ENCODE peak calls at places on chromosomes 7 and 10, in five cellular contexts. J, B, Y, I and S are unnamed samples.

GRCh38 chr10:4073912-4074311 is 288.9 kb upstream of the KLF6 start:
- DNase-seq in I (no peak), J (peak; percentile 50), Y (no peak), B (no peak), S (no peak)

GRCh38 chr7:39924122-39924521 is 25.9 kb upstream of the CDK13 start:
- DNase-seq in Y (no peak), I (no peak), J (no peak), B (no peak), S (no peak)

GRCh38 chr7:66696774-66697191 is 43.8 kb upstream of the RABGEF1 start:
- DNase-seq in Y (no peak), J (no peak), I (no peak), B (no peak), S (no peak)

GRCh38 chr7:95089916-95090315 is 182.5 kb downstream of the PPP1R9A start:
- DNase-seq in B (no peak), I (no peak), J (no peak), Y (no peak), S (no peak)

GRCh38 chr7:154373951-154374350 is 321.8 kb downstream of the DPP6 start:
- DNase-seq in J (no peak), Y (no peak), I (no peak), B (no peak), S (no peak)

GRCh38 chr10:77844713-77845454 is 81.7 kb downstream of the DLG5 start:
- DNase-seq in B (peak; percentile 98), I (no peak), Y (no peak), J (no peak), S (peak; percentile 64)

GRCh38 chr10:22324893-22325271 is 4.0 kb downstream of the BMI1 start:
- DNase-seq in I (no peak), B (no peak), Y (no peak), J (no peak), S (no peak)

GRCh38 chr10:132528064-132528800 is 9.4 kb upstream of the INPP5A start:
- DNase-seq in B (no peak), I (peak; percentile 3), J (peak; percentile 8), Y (no peak), S (no peak)

GRCh38 chr10:17685227-17685840 is 41.4 kb downstream of the STAM start:
- DNase-seq in J (no peak), Y (no peak), I (no peak), B (no peak), S (no peak)

GRCh38 chr10:43904831-43905230 is 256.1 kb upstream of the ZNF32 start:
- DNase-seq in B (no peak), I (no peak), J (no peak), Y (no peak), S (no peak)

DNA sequence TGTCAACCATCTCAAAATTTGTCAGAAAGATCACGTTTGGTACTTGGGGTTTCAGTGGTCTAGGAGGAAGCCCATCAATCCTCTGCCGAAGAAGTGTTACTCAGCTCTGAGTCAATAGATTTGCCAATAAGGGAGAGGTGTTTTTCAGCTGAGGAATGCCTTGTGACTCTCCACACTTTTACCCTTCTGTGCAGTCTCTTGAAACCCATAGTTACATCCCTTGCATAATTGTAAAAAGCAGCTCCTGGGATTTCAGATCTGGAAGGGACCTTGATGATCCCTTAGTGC is 47.5 kb downstream of the INSYN2A start:
- DNase-seq in J (no peak), Y (no peak), B (peak; percentile 69), I (no peak), S (no peak)
- H3K4me1 ChIP-seq in J (no peaks in the 10 kb centered on the region), Y (no peaks in the 10 kb centered on the region), B (peaks cover 62% of the 10 kb centered on the region), I (no peaks in the 10 kb centered on the region), S (no peaks in the 10 kb centered on the region)

DNA sequence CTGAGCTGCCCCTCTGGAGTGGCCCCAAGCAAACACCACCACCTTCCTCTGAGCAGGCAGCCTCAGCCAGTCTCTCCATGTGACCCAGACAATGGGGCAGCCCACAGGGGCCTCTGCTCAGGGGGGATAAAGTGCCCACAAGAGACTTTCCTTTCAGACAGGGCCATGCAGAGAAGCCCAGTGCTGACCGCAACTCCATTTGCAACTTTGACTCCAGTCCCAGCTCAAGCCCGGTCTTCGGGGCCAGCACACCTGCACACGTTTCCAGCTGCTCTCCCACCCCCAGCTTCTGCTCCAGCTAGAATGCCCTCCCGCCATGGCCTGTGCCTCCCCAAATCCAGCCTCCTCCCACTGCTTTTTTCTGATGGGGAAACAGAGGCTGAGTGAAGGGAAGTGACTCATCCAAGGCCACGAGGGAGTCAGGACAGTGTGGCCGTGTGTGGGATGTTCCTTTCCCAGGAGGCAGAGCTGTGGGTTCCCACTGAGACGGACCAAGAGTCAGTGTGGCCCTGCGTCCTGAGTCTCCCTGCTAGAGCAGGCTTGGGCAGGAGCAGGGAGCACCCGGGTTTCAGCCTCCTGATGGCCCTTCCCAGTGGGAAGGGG is 112.0 kb downstream of the ZMIZ1 start:
- DNase-seq in B (no peak), I (no peak), J (no peak), Y (no peak), S (no peak)
- H3K4me1 ChIP-seq in B (peaks cover 34% of the 10 kb centered on the region), I (peaks cover 90% of the 10 kb centered on the region), J (peaks cover 65% of the 10 kb centered on the region), Y (no peaks in the 10 kb centered on the region), S (peaks cover 43% of the 10 kb centered on the region)

GRCh38 chr10:44990302-44990655 is 10.4 kb upstream of the ZNF22 start:
- DNase-seq in I (peak; percentile 51), J (no peak), B (no peak), Y (no peak), S (peak; percentile 1)
- H3K4me1 ChIP-seq in I (peaks cover 27% of the 10 kb centered on the region), J (peaks cover 47% of the 10 kb centered on the region), B (no peaks in the 10 kb centered on the region), Y (peaks cover 7% of the 10 kb centered on the region), S (peaks cover 2% of the 10 kb centered on the region)

GRCh38 chr10:110057461-110057860 is 49.7 kb downstream of the ADD3 start:
- DNase-seq in J (no peak), Y (no peak), I (no peak), B (no peak), S (no peak)

GRCh38 chr10:110056822-110057221 is 49.0 kb downstream of the ADD3 start:
- DNase-seq in J (no peak), B (no peak), Y (no peak), I (no peak), S (no peak)

GRCh38 chr10:110058215-110058614 is 50.4 kb downstream of the ADD3 start:
- DNase-seq in B (no peak), Y (no peak), J (no peak), I (no peak), S (no peak)

GRCh38 chr10:110061687-110062086 is 53.9 kb downstream of the ADD3 start:
- DNase-seq in B (no peak), J (no peak), I (no peak), Y (no peak), S (no peak)

DNA sequence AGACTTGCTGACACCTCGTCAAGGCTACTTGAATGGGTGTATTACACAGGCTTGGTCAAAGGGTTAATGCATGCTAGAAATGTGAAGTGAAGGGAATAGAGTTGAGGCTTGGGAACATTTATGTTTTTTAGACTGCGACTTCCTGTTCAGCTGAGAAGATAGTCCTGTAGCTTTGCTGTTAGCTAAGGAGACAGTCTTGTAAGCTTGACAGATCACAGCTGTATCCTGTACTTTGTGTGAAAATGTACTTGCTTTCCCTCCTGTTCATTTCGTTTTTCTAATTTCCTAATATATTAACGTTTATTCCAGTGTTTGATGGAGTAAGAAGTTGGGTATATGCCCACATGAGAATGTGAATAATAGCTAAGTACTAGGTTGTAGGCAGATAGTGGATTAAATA is 52.2 kb downstream of the ADD3 start:
- DNase-seq in I (no peak), B (no peak), J (no peak), Y (no peak), S (no peak)
- H3K4me1 ChIP-seq in I (peaks cover 22% of the 10 kb centered on the region), B (no peaks in the 10 kb centered on the region), J (peaks cover 15% of the 10 kb centered on the region), Y (peaks cover 42% of the 10 kb centered on the region), S (no peaks in the 10 kb centered on the region)

GRCh38 chr7:82317257-82317721 is 126.3 kb downstream of the CACNA2D1 start:
- DNase-seq in B (no peak), Y (no peak), I (no peak), J (peak; percentile 62), S (no peak)
- H3K4me1 ChIP-seq in B (no peaks in the 10 kb centered on the region), Y (no peaks in the 10 kb centered on the region), I (peaks cover 11% of the 10 kb centered on the region), J (peaks cover 72% of the 10 kb centered on the region), S (no peaks in the 10 kb centered on the region)